ENCODE peak calls at places on chromosomes 5 and 9, in five cellular contexts. A is adrenal gland, V is NCI-H524, K is mesendoderm, F is GM06990. M is an unnamed sample.

GRCh38 chr9:81076131-81076530 is 613.2 kb downstream of the TLE1 start:
- DNase-seq in A (no peak), V (no peak), K (no peak), F (no peak), M (no peak)

GRCh38 chr5:53418844-53419243 is 61.6 kb upstream of the FST start:
- DNase-seq in A (no peak), V (no peak), K (no peak), F (no peak), M (no peak)

GRCh38 chr5:30103056-30104020 is 1090.1 kb upstream of the CDH6 start:
- DNase-seq in A (no peak), V (no peak), K (no peak), F (no peak), M (no peak)

GRCh38 chr9:112248722-112249121 is 73.6 kb upstream of the SUSD1 start:
- DNase-seq in A (no peak), V (no peak), K (no peak), F (no peak), M (no peak)

GRCh38 chr5:100584069-100584468 is 48.9 kb downstream of the FAM174A start:
- DNase-seq in A (no peak), V (no peak), K (no peak), F (peak), M (peak)

GRCh38 chr9:136856078-136856474 is 3.9 kb downstream of the MAMDC4 start:
- DNase-seq in A (no peak), V (no peak), K (no peak), F (peak), M (no peak)

GRCh38 chr9:4548796-4549725 is 58.8 kb downstream of the SLC1A1 start:
- DNase-seq in A (no peak), V (no peak), K (peak), F (peak), M (no peak)

GRCh38 chr5:160556886-160557285 is 135.2 kb downstream of the PTTG1 start:
- DNase-seq in A (no peak), V (no peak), K (no peak), F (no peak), M (no peak)

GRCh38 chr9:6610073-6610472 is 35.5 kb downstream of the GLDC start:
- DNase-seq in A (no peak), V (no peak), K (no peak), F (no peak), M (no peak)

GRCh38 chr5:78377056-78377717 is 16.8 kb downstream of the SCAMP1 start:
- DNase-seq in A (peak), V (no peak), K (no peak), F (no peak), M (no peak)

GRCh38 chr9:2065704-2066103 is 50.6 kb downstream of the SMARCA2 start:
- DNase-seq in A (no peak), V (no peak), K (no peak), F (no peak), M (no peak)

GRCh38 chr5:10577371-10578291 is 13.8 kb downstream of the ANKRD33B start:
- DNase-seq in A (peak), V (no peak), K (peak), F (peak), M (no peak)

GRCh38 chr5:148376198-148376597 is 7.6 kb upstream of the FBXO38 start:
- DNase-seq in A (no peak), V (no peak), K (peak), F (no peak), M (no peak)

GRCh38 chr9:20815923-20816703 is 132.1 kb downstream of the FOCAD start:
- DNase-seq in A (no peak), V (no peak), K (no peak), F (no peak), M (no peak)

GRCh38 chr5:90095292-90096060 is 314.1 kb downstream of the CETN3 start:
- DNase-seq in A (no peak), V (no peak), K (no peak), F (no peak), M (no peak)

GRCh38 chr5:178808886-178809285 is 50.9 kb upstream of the ZNF354B start:
- DNase-seq in A (no peak), V (no peak), K (no peak), F (no peak), M (no peak)